ENCODE peak calls at places on chromosomes 12 and 14, in six cellular contexts. One of them, this sample, is unnamed. For H3K4me1, the result is how much of the 10 kb centered on the place peaks cover.

GRCh38 chr12:126784328-126784921 is 1482.5 kb upstream of the TMEM132C start:
- DNase-seq in right atrium auricular region: no peak
- DNase-seq in right cardiac atrium: peak
- DNase-seq in small intestine: peak
- DNase-seq in mammary epithelial cell: peak
- DNase-seq in breast epithelium: no peak
- DNase-seq in this sample: no peak

GRCh38 chr14:22928237-22929103 is 706 bp downstream of the PRMT5 start:
- DNase-seq in right atrium auricular region: no peak
- DNase-seq in right cardiac atrium: no peak
- DNase-seq in small intestine: no peak
- DNase-seq in mammary epithelial cell: no peak
- DNase-seq in breast epithelium: no peak
- DNase-seq in this sample: no peak

GRCh38 chr12:65464930-65465329 is 186.4 kb downstream of the MSRB3 start:
- DNase-seq in right atrium auricular region: no peak
- DNase-seq in right cardiac atrium: no peak
- DNase-seq in small intestine: peak
- DNase-seq in mammary epithelial cell: peak
- DNase-seq in breast epithelium: no peak
- DNase-seq in this sample: peak

GRCh38 chr14:35883677-35884293 is 57.6 kb downstream of the BRMS1L start:
- DNase-seq in right atrium auricular region: no peak
- DNase-seq in right cardiac atrium: no peak
- DNase-seq in small intestine: peak
- DNase-seq in mammary epithelial cell: no peak
- DNase-seq in breast epithelium: no peak
- DNase-seq in this sample: no peak

GRCh38 chr12:6106208-6106607 is 18.3 kb downstream of the VWF start:
- DNase-seq in right atrium auricular region: no peak
- DNase-seq in right cardiac atrium: no peak
- DNase-seq in small intestine: no peak
- DNase-seq in mammary epithelial cell: no peak
- DNase-seq in breast epithelium: no peak
- DNase-seq in this sample: no peak

GRCh38 chr12:5043589-5044419 is at the start of gene KCNA5:
- DNase-seq in right atrium auricular region: no peak
- DNase-seq in right cardiac atrium: peak
- DNase-seq in small intestine: no peak
- DNase-seq in mammary epithelial cell: no peak
- DNase-seq in breast epithelium: no peak
- DNase-seq in this sample: no peak

GRCh38 chr14:51082394-51082793 is 12.5 kb downstream of the TRIM9 start:
- DNase-seq in right atrium auricular region: no peak
- DNase-seq in right cardiac atrium: no peak
- DNase-seq in small intestine: no peak
- DNase-seq in mammary epithelial cell: peak
- DNase-seq in breast epithelium: no peak
- DNase-seq in this sample: no peak

GRCh38 chr12:122203301-122203967 is at the start of gene B3GNT4:
- DNase-seq in right atrium auricular region: no peak
- DNase-seq in right cardiac atrium: peak
- DNase-seq in small intestine: peak
- DNase-seq in mammary epithelial cell: peak
- DNase-seq in breast epithelium: no peak
- DNase-seq in this sample: no peak

GRCh38 chr14:91898256-91898843 is 31.0 kb upstream of the TC2N start:
- DNase-seq in right atrium auricular region: no peak
- DNase-seq in right cardiac atrium: no peak
- DNase-seq in small intestine: no peak
- DNase-seq in mammary epithelial cell: no peak
- DNase-seq in breast epithelium: no peak
- DNase-seq in this sample: no peak

GRCh38 chr14:65415613-65416012 is 3.1 kb downstream of the FUT8 start:
- DNase-seq in right atrium auricular region: no peak
- DNase-seq in right cardiac atrium: no peak
- DNase-seq in small intestine: no peak
- DNase-seq in mammary epithelial cell: no peak
- DNase-seq in breast epithelium: no peak
- DNase-seq in this sample: no peak

GRCh38 chr12:11717533-11717961 is 68.1 kb downstream of the ETV6 start:
- DNase-seq in right atrium auricular region: no peak
- DNase-seq in right cardiac atrium: no peak
- DNase-seq in small intestine: peak
- DNase-seq in mammary epithelial cell: no peak
- DNase-seq in breast epithelium: no peak
- DNase-seq in this sample: no peak

GRCh38 chr14:79708991-79709390 is 502.3 kb downstream of the DIO2 start:
- DNase-seq in right atrium auricular region: no peak
- DNase-seq in right cardiac atrium: no peak
- DNase-seq in small intestine: no peak
- DNase-seq in mammary epithelial cell: no peak
- DNase-seq in breast epithelium: no peak
- DNase-seq in this sample: no peak

GRCh38 chr14:51622376-51622775 is 29.3 kb upstream of the FRMD6 start:
- DNase-seq in right atrium auricular region: no peak
- DNase-seq in right cardiac atrium: no peak
- DNase-seq in small intestine: no peak
- DNase-seq in mammary epithelial cell: no peak
- DNase-seq in breast epithelium: no peak
- DNase-seq in this sample: no peak

GRCh38 chr12:113186033-113186365 is 478 bp downstream of the RITA1 start:
- DNase-seq in right atrium auricular region: no peak
- DNase-seq in right cardiac atrium: no peak
- DNase-seq in small intestine: peak
- DNase-seq in mammary epithelial cell: no peak
- DNase-seq in breast epithelium: no peak
- DNase-seq in this sample: no peak

GRCh38 chr12:52542157-52542556 is 10.8 kb downstream of the KRT71 start:
- DNase-seq in right atrium auricular region: no peak
- DNase-seq in right cardiac atrium: no peak
- DNase-seq in small intestine: no peak
- DNase-seq in mammary epithelial cell: no peak
- DNase-seq in breast epithelium: no peak
- DNase-seq in this sample: no peak

GRCh38 chr14:99523661-99524050 is 42.4 kb downstream of the CCNK start:
- DNase-seq in right atrium auricular region: no peak
- DNase-seq in right cardiac atrium: peak
- DNase-seq in small intestine: no peak
- DNase-seq in mammary epithelial cell: no peak
- DNase-seq in breast epithelium: no peak
- DNase-seq in this sample: no peak
- H3K4me1 ChIP-seq in right atrium auricular region: under half
- H3K4me1 ChIP-seq in right cardiac atrium: under half
- H3K4me1 ChIP-seq in small intestine: under half
- H3K4me1 ChIP-seq in mammary epithelial cell: under half
- H3K4me1 ChIP-seq in breast epithelium: under half
- H3K4me1 ChIP-seq in this sample: under half

GRCh38 chr14:94000267-94000666 is 3.2 kb downstream of the CCDC197 start:
- DNase-seq in right atrium auricular region: no peak
- DNase-seq in right cardiac atrium: no peak
- DNase-seq in small intestine: no peak
- DNase-seq in mammary epithelial cell: no peak
- DNase-seq in breast epithelium: no peak
- DNase-seq in this sample: no peak
- H3K4me3 ChIP-seq in right atrium auricular region: no peak
- H3K4me3 ChIP-seq in right cardiac atrium: no peak
- H3K4me3 ChIP-seq in small intestine: no peak
- H3K4me3 ChIP-seq in mammary epithelial cell: no peak
- H3K4me3 ChIP-seq in breast epithelium: no peak
- H3K4me3 ChIP-seq in this sample: no peak

GRCh38 chr12:1935242-1935641 is 16.8 kb upstream of the CACNA2D4 start:
- DNase-seq in right atrium auricular region: no peak
- DNase-seq in right cardiac atrium: no peak
- DNase-seq in small intestine: no peak
- DNase-seq in mammary epithelial cell: no peak
- DNase-seq in breast epithelium: no peak
- DNase-seq in this sample: no peak

GRCh38 chr12:1935700-1936378 is 17.4 kb upstream of the CACNA2D4 start:
- DNase-seq in right atrium auricular region: peak
- DNase-seq in right cardiac atrium: no peak
- DNase-seq in small intestine: peak
- DNase-seq in mammary epithelial cell: no peak
- DNase-seq in breast epithelium: no peak
- DNase-seq in this sample: no peak

GRCh38 chr12:1937481-1938224 is 19.2 kb upstream of the CACNA2D4 start:
- DNase-seq in right atrium auricular region: peak
- DNase-seq in right cardiac atrium: no peak
- DNase-seq in small intestine: no peak
- DNase-seq in mammary epithelial cell: no peak
- DNase-seq in breast epithelium: no peak
- DNase-seq in this sample: no peak

GRCh38 chr12:1934831-1935230 is 16.4 kb upstream of the CACNA2D4 start:
- DNase-seq in right atrium auricular region: no peak
- DNase-seq in right cardiac atrium: no peak
- DNase-seq in small intestine: no peak
- DNase-seq in mammary epithelial cell: no peak
- DNase-seq in breast epithelium: no peak
- DNase-seq in this sample: no peak

DNA sequence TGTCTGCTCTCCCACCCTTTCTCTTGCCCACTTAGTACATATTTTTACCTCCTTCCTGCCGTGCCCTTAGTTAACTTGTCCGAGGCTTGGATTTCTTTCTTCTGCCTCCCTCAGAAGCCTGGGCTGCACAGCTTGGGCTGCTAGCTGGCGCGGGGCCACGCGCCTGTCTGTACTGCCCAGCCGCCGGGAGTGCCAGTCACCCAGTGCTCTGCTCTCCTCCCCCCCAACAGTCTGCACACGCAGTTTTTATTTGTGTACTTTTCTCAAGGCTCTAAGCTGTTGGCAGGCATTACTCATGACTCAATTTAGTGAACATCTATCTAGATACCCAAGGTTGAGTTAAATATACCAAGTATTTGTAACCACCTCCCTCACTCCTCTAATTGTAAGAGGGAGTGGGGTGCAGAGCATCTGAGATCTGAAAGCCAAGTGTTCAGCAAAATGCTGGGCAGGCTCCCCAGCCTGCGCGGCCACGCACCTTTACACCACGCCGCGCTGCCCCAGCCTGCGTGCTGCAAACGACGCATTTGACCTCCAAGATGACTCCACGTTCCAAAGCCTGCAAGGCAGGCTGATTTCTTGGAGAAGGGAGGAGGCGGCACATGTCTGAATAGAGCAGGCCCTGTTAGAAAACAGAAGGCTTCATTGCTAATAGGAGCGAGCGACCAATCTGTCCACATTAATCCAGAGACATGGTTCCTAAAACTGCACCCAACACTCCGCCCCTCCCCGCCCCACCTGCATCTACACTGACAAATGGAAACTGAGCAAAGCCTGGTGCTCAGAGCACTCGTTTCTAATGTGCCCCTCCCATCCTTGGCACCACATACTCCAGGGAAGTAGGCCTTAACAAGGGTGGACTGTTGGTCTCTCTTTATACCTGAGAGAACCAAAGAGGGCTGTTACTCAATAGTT is 18.2 kb upstream of the CACNA2D4 start:
- DNase-seq in right atrium auricular region: peak
- DNase-seq in right cardiac atrium: peak
- DNase-seq in small intestine: peak
- DNase-seq in mammary epithelial cell: peak
- DNase-seq in breast epithelium: no peak
- DNase-seq in this sample: peak
- H3K27ac ChIP-seq in right atrium auricular region: peak
- H3K27ac ChIP-seq in right cardiac atrium: peak
- H3K27ac ChIP-seq in small intestine: no peak
- H3K27ac ChIP-seq in mammary epithelial cell: no peak
- H3K27ac ChIP-seq in breast epithelium: no peak
- H3K27ac ChIP-seq in this sample: peak

GRCh38 chr12:57090924-57091632 is 2.2 kb downstream of the NAB2 start:
- DNase-seq in right atrium auricular region: no peak
- DNase-seq in right cardiac atrium: no peak
- DNase-seq in small intestine: no peak
- DNase-seq in mammary epithelial cell: no peak
- DNase-seq in breast epithelium: no peak
- DNase-seq in this sample: no peak
- H3K4me1 ChIP-seq in right atrium auricular region: half or more
- H3K4me1 ChIP-seq in right cardiac atrium: under half
- H3K4me1 ChIP-seq in small intestine: under half
- H3K4me1 ChIP-seq in mammary epithelial cell: half or more
- H3K4me1 ChIP-seq in breast epithelium: under half
- H3K4me1 ChIP-seq in this sample: half or more

GRCh38 chr14:73753887-73754880 is 40.0 kb upstream of the PNMA1 start:
- DNase-seq in right atrium auricular region: no peak
- DNase-seq in right cardiac atrium: no peak
- DNase-seq in small intestine: peak
- DNase-seq in mammary epithelial cell: no peak
- DNase-seq in breast epithelium: no peak
- DNase-seq in this sample: no peak
- H3K4me3 ChIP-seq in right atrium auricular region: no peak
- H3K4me3 ChIP-seq in right cardiac atrium: no peak
- H3K4me3 ChIP-seq in small intestine: peak
- H3K4me3 ChIP-seq in mammary epithelial cell: peak
- H3K4me3 ChIP-seq in breast epithelium: no peak
- H3K4me3 ChIP-seq in this sample: peak

GRCh38 chr12:13177896-13178295 is 18.6 kb upstream of the EMP1 start:
- DNase-seq in right atrium auricular region: no peak
- DNase-seq in right cardiac atrium: no peak
- DNase-seq in small intestine: peak
- DNase-seq in mammary epithelial cell: no peak
- DNase-seq in breast epithelium: no peak
- DNase-seq in this sample: no peak

GRCh38 chr12:13173537-13173936 is 23.0 kb upstream of the EMP1 start:
- DNase-seq in right atrium auricular region: peak
- DNase-seq in right cardiac atrium: peak
- DNase-seq in small intestine: no peak
- DNase-seq in mammary epithelial cell: peak
- DNase-seq in breast epithelium: peak
- DNase-seq in this sample: peak

GRCh38 chr12:13176257-13176656 is 20.3 kb upstream of the EMP1 start:
- DNase-seq in right atrium auricular region: no peak
- DNase-seq in right cardiac atrium: no peak
- DNase-seq in small intestine: no peak
- DNase-seq in mammary epithelial cell: no peak
- DNase-seq in breast epithelium: no peak
- DNase-seq in this sample: no peak

GRCh38 chr12:13177373-13177772 is 19.2 kb upstream of the EMP1 start:
- DNase-seq in right atrium auricular region: no peak
- DNase-seq in right cardiac atrium: no peak
- DNase-seq in small intestine: no peak
- DNase-seq in mammary epithelial cell: no peak
- DNase-seq in breast epithelium: no peak
- DNase-seq in this sample: no peak

GRCh38 chr12:13175499-13175898 is 21.0 kb upstream of the EMP1 start:
- DNase-seq in right atrium auricular region: no peak
- DNase-seq in right cardiac atrium: no peak
- DNase-seq in small intestine: peak
- DNase-seq in mammary epithelial cell: peak
- DNase-seq in breast epithelium: no peak
- DNase-seq in this sample: no peak
- H3K27ac ChIP-seq in right atrium auricular region: no peak
- H3K27ac ChIP-seq in right cardiac atrium: no peak
- H3K27ac ChIP-seq in small intestine: no peak
- H3K27ac ChIP-seq in mammary epithelial cell: peak
- H3K27ac ChIP-seq in breast epithelium: no peak
- H3K27ac ChIP-seq in this sample: no peak

DNA sequence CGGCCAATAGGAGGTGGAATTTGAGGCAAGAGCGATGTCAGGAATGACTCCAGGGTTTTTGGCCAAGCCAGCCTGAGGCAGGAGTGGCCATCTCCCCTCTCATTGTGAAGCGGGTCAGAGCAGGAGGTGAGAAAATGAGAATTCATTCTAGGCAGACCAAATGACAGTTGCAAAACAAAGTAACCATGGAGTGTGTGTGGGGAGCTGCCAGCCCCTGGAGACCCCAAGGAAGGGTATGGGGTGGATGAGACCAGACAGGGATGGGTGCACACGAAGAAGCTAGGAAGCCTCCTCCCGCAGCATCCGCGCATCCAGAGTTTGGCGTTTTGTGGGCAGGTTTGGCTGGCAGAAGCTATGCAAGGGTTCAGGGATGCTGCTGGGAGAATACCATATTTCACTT is 38.8 kb downstream of the FZD10 start:
- DNase-seq in right atrium auricular region: no peak
- DNase-seq in right cardiac atrium: no peak
- DNase-seq in small intestine: no peak
- DNase-seq in mammary epithelial cell: no peak
- DNase-seq in breast epithelium: no peak
- DNase-seq in this sample: no peak
- H3K4me1 ChIP-seq in right atrium auricular region: under half
- H3K4me1 ChIP-seq in right cardiac atrium: under half
- H3K4me1 ChIP-seq in small intestine: under half
- H3K4me1 ChIP-seq in mammary epithelial cell: under half
- H3K4me1 ChIP-seq in breast epithelium: under half
- H3K4me1 ChIP-seq in this sample: under half

This sample was measured in thoracic aorta.